ENCODE peak calls at places on chromosome 6, in seven cellular contexts. One of them, this sample, is unnamed.

GRCh38 chr6:154766993-154767392 is 33.8 kb downstream of the SCAF8 start:
- DNase-seq in RWPE2: no peak
- DNase-seq in dorsolateral prefrontal cortex: no peak
- DNase-seq in Peyer's patch: no peak
- DNase-seq in AG09309: no peak
- DNase-seq in body of pancreas: no peak
- DNase-seq in fibroblast of the aortic adventitia: peak; percentile 45
- DNase-seq in this sample: no peak

GRCh38 chr6:79570802-79571367 is 33.7 kb upstream of the LCA5 start:
- DNase-seq in AG09309: peak; percentile 14
- DNase-seq in body of pancreas: no peak
- DNase-seq in dorsolateral prefrontal cortex: no peak
- DNase-seq in fibroblast of the aortic adventitia: peak; percentile 53
- DNase-seq in Peyer's patch: no peak
- DNase-seq in RWPE2: no peak
- DNase-seq in this sample: no peak

GRCh38 chr6:143529095-143529494 is 17.6 kb upstream of the FUCA2 start:
- DNase-seq in RWPE2: no peak
- DNase-seq in body of pancreas: no peak
- DNase-seq in dorsolateral prefrontal cortex: no peak
- DNase-seq in AG09309: no peak
- DNase-seq in fibroblast of the aortic adventitia: no peak
- DNase-seq in Peyer's patch: no peak
- DNase-seq in this sample: no peak

GRCh38 chr6:26056583-26057350 is 30.5 kb upstream of the HFE start:
- DNase-seq in AG09309: no peak
- DNase-seq in RWPE2: no peak
- DNase-seq in fibroblast of the aortic adventitia: no peak
- DNase-seq in body of pancreas: peak; percentile 38
- DNase-seq in Peyer's patch: peak; percentile 62
- DNase-seq in dorsolateral prefrontal cortex: no peak
- DNase-seq in this sample: no peak

GRCh38 chr6:38730136-38730862 is 15.2 kb downstream of the DNAH8 start:
- DNase-seq in body of pancreas: no peak
- DNase-seq in dorsolateral prefrontal cortex: no peak
- DNase-seq in RWPE2: no peak
- DNase-seq in fibroblast of the aortic adventitia: no peak
- DNase-seq in AG09309: no peak
- DNase-seq in Peyer's patch: no peak
- DNase-seq in this sample: no peak

GRCh38 chr6:38212579-38212978 is 393.1 kb downstream of the ZFAND3 start:
- DNase-seq in RWPE2: no peak
- DNase-seq in fibroblast of the aortic adventitia: peak; percentile 22
- DNase-seq in dorsolateral prefrontal cortex: no peak
- DNase-seq in body of pancreas: no peak
- DNase-seq in Peyer's patch: no peak
- DNase-seq in AG09309: no peak
- DNase-seq in this sample: no peak

GRCh38 chr6:154909821-154910220 is 85.3 kb upstream of the TIAM2 start:
- DNase-seq in dorsolateral prefrontal cortex: no peak
- DNase-seq in Peyer's patch: no peak
- DNase-seq in fibroblast of the aortic adventitia: peak; percentile 74
- DNase-seq in body of pancreas: no peak
- DNase-seq in AG09309: no peak
- DNase-seq in RWPE2: no peak
- DNase-seq in this sample: no peak

GRCh38 chr6:2440516-2440915 is 195.1 kb upstream of the GMDS start:
- DNase-seq in dorsolateral prefrontal cortex: no peak
- DNase-seq in RWPE2: no peak
- DNase-seq in fibroblast of the aortic adventitia: no peak
- DNase-seq in Peyer's patch: no peak
- DNase-seq in AG09309: no peak
- DNase-seq in body of pancreas: no peak
- DNase-seq in this sample: no peak

GRCh38 chr6:130161627-130162404 is 60.9 kb downstream of the SAMD3 start:
- DNase-seq in Peyer's patch: no peak
- DNase-seq in fibroblast of the aortic adventitia: peak; percentile 50
- DNase-seq in RWPE2: no peak
- DNase-seq in dorsolateral prefrontal cortex: no peak
- DNase-seq in body of pancreas: no peak
- DNase-seq in AG09309: no peak
- DNase-seq in this sample: no peak

GRCh38 chr6:52505726-52506501 is 70.9 kb downstream of the TRAM2 start:
- DNase-seq in Peyer's patch: no peak
- DNase-seq in dorsolateral prefrontal cortex: no peak
- DNase-seq in RWPE2: no peak
- DNase-seq in fibroblast of the aortic adventitia: no peak
- DNase-seq in body of pancreas: no peak
- DNase-seq in AG09309: no peak
- DNase-seq in this sample: no peak

GRCh38 chr6:33758807-33759206 is 12.1 kb upstream of the IP6K3 start:
- DNase-seq in AG09309: no peak
- DNase-seq in body of pancreas: no peak
- DNase-seq in Peyer's patch: no peak
- DNase-seq in RWPE2: no peak
- DNase-seq in fibroblast of the aortic adventitia: no peak
- DNase-seq in dorsolateral prefrontal cortex: no peak
- DNase-seq in this sample: no peak

GRCh38 chr6:27757307-27757706 is 154.9 kb downstream of the OR2B2 start:
- DNase-seq in RWPE2: no peak
- DNase-seq in dorsolateral prefrontal cortex: no peak
- DNase-seq in Peyer's patch: peak; percentile 75
- DNase-seq in AG09309: no peak
- DNase-seq in body of pancreas: no peak
- DNase-seq in fibroblast of the aortic adventitia: no peak
- DNase-seq in this sample: peak; percentile 33

GRCh38 chr6:113655761-113656160 is 201.4 kb upstream of the MARCKS start:
- DNase-seq in fibroblast of the aortic adventitia: no peak
- DNase-seq in dorsolateral prefrontal cortex: no peak
- DNase-seq in body of pancreas: no peak
- DNase-seq in Peyer's patch: no peak
- DNase-seq in RWPE2: no peak
- DNase-seq in AG09309: no peak
- DNase-seq in this sample: no peak

GRCh38 chr6:53282234-53282633 is 66.5 kb downstream of the ELOVL5 start:
- DNase-seq in body of pancreas: no peak
- DNase-seq in fibroblast of the aortic adventitia: no peak
- DNase-seq in Peyer's patch: no peak
- DNase-seq in dorsolateral prefrontal cortex: no peak
- DNase-seq in RWPE2: no peak
- DNase-seq in AG09309: no peak
- DNase-seq in this sample: no peak

GRCh38 chr6:43608310-43608763 is 20.7 kb downstream of the GTPBP2 start:
- DNase-seq in dorsolateral prefrontal cortex: peak; percentile 32
- DNase-seq in body of pancreas: peak; percentile 73
- DNase-seq in fibroblast of the aortic adventitia: peak; percentile 92
- DNase-seq in AG09309: no peak
- DNase-seq in Peyer's patch: peak; percentile 88
- DNase-seq in RWPE2: no peak
- DNase-seq in this sample: peak; percentile 37

GRCh38 chr6:13289789-13290318 is 38.5 kb downstream of the TBC1D7 start:
- DNase-seq in dorsolateral prefrontal cortex: no peak
- DNase-seq in Peyer's patch: peak; percentile 65
- DNase-seq in fibroblast of the aortic adventitia: peak; percentile 26
- DNase-seq in RWPE2: no peak
- DNase-seq in body of pancreas: peak; percentile 34
- DNase-seq in AG09309: no peak
- DNase-seq in this sample: no peak

GRCh38 chr6:161486903-161487531 is 213.2 kb upstream of the AGPAT4 start:
- DNase-seq in Peyer's patch: no peak
- DNase-seq in RWPE2: no peak
- DNase-seq in fibroblast of the aortic adventitia: no peak
- DNase-seq in AG09309: no peak
- DNase-seq in body of pancreas: no peak
- DNase-seq in dorsolateral prefrontal cortex: no peak
- DNase-seq in this sample: no peak

GRCh38 chr6:111540971-111541719 is 58.1 kb upstream of the REV3L start:
- DNase-seq in RWPE2: no peak
- DNase-seq in AG09309: no peak
- DNase-seq in Peyer's patch: no peak
- DNase-seq in body of pancreas: no peak
- DNase-seq in dorsolateral prefrontal cortex: no peak
- DNase-seq in fibroblast of the aortic adventitia: no peak
- DNase-seq in this sample: no peak

DNA sequence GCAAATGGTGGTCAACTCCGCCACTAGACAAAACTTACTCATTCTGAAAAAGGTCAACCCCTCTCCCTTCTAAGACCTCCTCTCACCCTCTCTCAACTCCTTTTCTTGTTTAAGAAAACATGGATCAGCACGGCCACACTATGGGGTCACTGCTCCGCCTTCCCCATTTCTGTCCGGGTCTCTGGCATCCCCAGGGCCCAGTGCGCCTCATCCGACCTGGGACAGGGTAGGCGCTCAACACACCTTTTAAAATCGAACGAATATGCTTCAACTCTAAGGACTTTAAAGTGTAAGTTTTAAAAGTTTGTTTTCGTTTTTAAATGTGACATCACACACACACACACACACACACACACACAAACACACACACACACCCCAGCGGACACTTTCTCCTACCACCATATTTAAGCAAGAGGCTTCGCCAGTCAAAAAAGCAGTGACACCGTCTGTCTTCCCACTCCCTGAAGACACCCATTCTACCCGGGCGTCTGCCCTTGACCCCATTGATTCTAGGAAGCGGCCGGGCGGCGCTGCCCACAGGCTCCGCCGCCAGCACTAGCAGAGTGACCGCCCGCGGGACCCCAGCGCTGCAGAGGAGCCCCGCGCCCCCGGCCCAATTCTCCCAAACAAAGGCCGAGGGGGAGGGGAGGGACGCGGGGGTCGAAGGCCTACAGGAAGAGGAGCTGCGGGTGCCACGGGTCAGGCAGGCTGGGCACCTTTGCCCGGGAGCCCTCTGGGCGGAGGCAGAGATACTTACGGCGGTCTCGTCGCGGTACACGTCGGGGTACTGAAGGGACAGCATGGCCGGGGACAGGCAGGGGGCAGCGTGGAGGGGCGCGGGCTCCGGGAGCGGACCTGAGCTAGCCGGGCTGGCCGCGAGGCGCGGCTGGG is 547 bp downstream of the PREP start:
- DNase-seq in dorsolateral prefrontal cortex: peak; percentile 26
- DNase-seq in AG09309: no peak
- DNase-seq in Peyer's patch: peak; percentile 65
- DNase-seq in fibroblast of the aortic adventitia: peak; percentile 55
- DNase-seq in RWPE2: peak; percentile 64
- DNase-seq in body of pancreas: no peak
- DNase-seq in this sample: no peak
- TF ChIP-seq CTCF in dorsolateral prefrontal cortex: no peak
- TF ChIP-seq CTCF in AG09309: no peak
- TF ChIP-seq CTCF in Peyer's patch: no peak
- TF ChIP-seq CTCF in fibroblast of the aortic adventitia: peak; percentile 4
- TF ChIP-seq CTCF in RWPE2: no peak
- TF ChIP-seq CTCF in body of pancreas: no peak
- TF ChIP-seq CTCF in this sample: no peak

DNA sequence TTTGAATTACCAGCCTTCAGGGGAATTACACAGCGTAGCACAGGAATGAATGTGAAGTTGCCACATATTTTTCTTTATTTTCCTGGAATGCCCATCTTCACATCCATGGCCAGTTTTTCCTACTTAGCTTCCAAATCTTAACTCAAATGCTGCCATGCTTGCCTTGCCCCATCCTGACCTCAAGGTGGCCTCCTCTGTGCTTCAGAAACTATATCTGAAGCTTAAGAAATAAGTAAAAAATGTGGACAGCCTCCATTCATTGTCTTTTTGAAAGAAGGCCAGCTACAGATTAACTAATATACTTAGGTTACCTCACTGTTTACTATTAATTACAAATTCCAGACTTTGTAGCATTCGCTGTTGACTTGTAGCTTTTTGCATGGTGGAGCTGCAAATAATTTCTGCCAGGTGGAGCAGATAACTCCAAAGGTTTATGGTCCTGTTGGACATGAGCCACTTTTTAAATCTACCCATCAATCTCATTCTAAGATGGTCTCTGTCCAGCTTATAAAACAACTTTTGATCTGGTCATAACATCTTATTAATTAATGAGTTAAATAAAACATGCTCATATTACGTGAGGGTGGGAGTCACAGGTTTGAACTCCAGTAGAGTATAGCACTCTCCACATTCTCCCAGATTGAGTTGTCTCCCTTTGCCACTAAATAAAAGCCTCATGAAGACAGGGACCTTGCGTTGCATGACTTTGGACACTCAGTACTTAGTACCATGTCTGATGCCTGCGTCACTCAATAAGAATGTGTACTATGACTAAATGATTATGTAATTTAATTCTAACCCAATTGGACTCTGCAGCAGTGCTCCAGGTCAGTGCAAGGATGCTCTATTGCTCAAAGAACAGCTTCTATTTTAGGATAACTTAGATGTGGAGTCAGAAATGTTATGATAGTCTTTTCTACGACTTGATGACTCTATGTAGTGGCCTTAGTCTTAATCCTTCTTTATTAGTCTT is 678.6 kb upstream of the CITED2 start:
- DNase-seq in dorsolateral prefrontal cortex: no peak
- DNase-seq in AG09309: no peak
- DNase-seq in fibroblast of the aortic adventitia: peak; percentile 54
- DNase-seq in RWPE2: no peak
- DNase-seq in Peyer's patch: no peak
- DNase-seq in body of pancreas: no peak
- DNase-seq in this sample: no peak
- TF ChIP-seq CTCF in dorsolateral prefrontal cortex: no peak
- TF ChIP-seq CTCF in AG09309: peak; percentile 25
- TF ChIP-seq CTCF in fibroblast of the aortic adventitia: peak; percentile 55
- TF ChIP-seq CTCF in RWPE2: peak; percentile 12
- TF ChIP-seq CTCF in Peyer's patch: no peak
- TF ChIP-seq CTCF in body of pancreas: peak; percentile 31
- TF ChIP-seq CTCF in this sample: no peak

GRCh38 chr6:18392346-18392877 is 5.3 kb downstream of the RNF144B start:
- DNase-seq in body of pancreas: no peak
- DNase-seq in dorsolateral prefrontal cortex: no peak
- DNase-seq in RWPE2: no peak
- DNase-seq in Peyer's patch: no peak
- DNase-seq in fibroblast of the aortic adventitia: no peak
- DNase-seq in AG09309: no peak
- DNase-seq in this sample: no peak
- TF ChIP-seq CTCF in body of pancreas: no peak
- TF ChIP-seq CTCF in dorsolateral prefrontal cortex: no peak
- TF ChIP-seq CTCF in RWPE2: no peak
- TF ChIP-seq CTCF in Peyer's patch: no peak
- TF ChIP-seq CTCF in fibroblast of the aortic adventitia: no peak
- TF ChIP-seq CTCF in AG09309: no peak
- TF ChIP-seq CTCF in this sample: no peak

DNA sequence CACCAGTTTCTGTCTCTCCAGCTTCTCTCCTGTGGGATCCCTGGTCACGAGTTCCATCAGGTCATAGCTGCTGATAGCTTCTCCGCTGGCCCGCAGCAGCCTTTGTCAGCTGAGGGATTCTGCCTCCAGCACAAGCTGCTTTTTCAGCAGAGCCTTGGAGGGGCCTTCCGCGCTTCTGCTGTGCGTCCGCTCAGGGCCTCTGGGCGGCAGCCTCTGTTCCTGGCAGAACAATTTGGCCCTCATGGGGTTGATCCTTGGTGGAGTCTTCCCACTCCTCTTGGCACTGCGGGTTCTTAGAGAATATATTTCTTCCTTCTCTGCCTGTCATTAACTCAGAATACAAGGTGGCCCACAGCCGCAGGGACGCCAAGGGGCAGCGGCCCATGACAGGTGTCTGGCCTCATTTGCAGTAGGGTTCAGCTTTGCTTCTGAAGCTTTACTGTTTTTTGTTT is 158.8 kb downstream of the DTNBP1 start:
- DNase-seq in fibroblast of the aortic adventitia: peak; percentile 35
- DNase-seq in Peyer's patch: peak; percentile 45
- DNase-seq in dorsolateral prefrontal cortex: no peak
- DNase-seq in body of pancreas: no peak
- DNase-seq in RWPE2: no peak
- DNase-seq in AG09309: no peak
- DNase-seq in this sample: no peak
- TF ChIP-seq CTCF in fibroblast of the aortic adventitia: peak; percentile 31
- TF ChIP-seq CTCF in Peyer's patch: no peak
- TF ChIP-seq CTCF in dorsolateral prefrontal cortex: no peak
- TF ChIP-seq CTCF in body of pancreas: no peak
- TF ChIP-seq CTCF in RWPE2: no peak
- TF ChIP-seq CTCF in AG09309: no peak
- TF ChIP-seq CTCF in this sample: no peak

This sample was measured in natural killer cell.